ENCODE peak calls at places on chromosomes 2 and 18, in five cellular contexts. One of them, this sample, is unnamed.

GRCh38 chr18:56853961-56854360 is 202.8 kb downstream of the WDR7 start:
- DNase-seq in spleen: no peak
- DNase-seq in RWPE1: no peak
- DNase-seq in right atrium auricular region: no peak
- DNase-seq in GM06990: no peak
- DNase-seq in this sample: no peak

GRCh38 chr2:42342061-42342794 is 18.8 kb downstream of the COX7A2L start:
- DNase-seq in spleen: no peak
- DNase-seq in RWPE1: peak; percentile 67
- DNase-seq in right atrium auricular region: no peak
- DNase-seq in GM06990: no peak
- DNase-seq in this sample: peak; percentile 38

GRCh38 chr2:224887159-224887558 is 155.1 kb downstream of the DOCK10 start:
- DNase-seq in spleen: no peak
- DNase-seq in RWPE1: no peak
- DNase-seq in right atrium auricular region: no peak
- DNase-seq in GM06990: no peak
- DNase-seq in this sample: no peak

GRCh38 chr2:230824406-230824978 is 40.2 kb upstream of the ITM2C start:
- DNase-seq in spleen: no peak
- DNase-seq in RWPE1: peak; percentile 59
- DNase-seq in right atrium auricular region: no peak
- DNase-seq in GM06990: peak; percentile 62
- DNase-seq in this sample: peak; percentile 82

GRCh38 chr2:23900133-23900926 is 26.6 kb downstream of the ATAD2B start:
- DNase-seq in spleen: no peak
- DNase-seq in RWPE1: peak; percentile 11
- DNase-seq in right atrium auricular region: no peak
- DNase-seq in GM06990: no peak
- DNase-seq in this sample: no peak

GRCh38 chr2:56130463-56131070 is 53.2 kb upstream of the CCDC85A start:
- DNase-seq in spleen: no peak
- DNase-seq in RWPE1: peak; percentile 16
- DNase-seq in right atrium auricular region: no peak
- DNase-seq in GM06990: no peak
- DNase-seq in this sample: no peak

GRCh38 chr2:71631411-71631931 is 178.1 kb downstream of the DYSF start:
- DNase-seq in spleen: no peak
- DNase-seq in RWPE1: no peak
- DNase-seq in right atrium auricular region: no peak
- DNase-seq in GM06990: no peak
- DNase-seq in this sample: no peak

GRCh38 chr18:36592282-36592681 is 236.5 kb downstream of the TPGS2 start:
- DNase-seq in spleen: no peak
- DNase-seq in RWPE1: no peak
- DNase-seq in right atrium auricular region: peak; percentile 30
- DNase-seq in GM06990: no peak
- DNase-seq in this sample: no peak

GRCh38 chr18:73520229-73520628 is 627.4 kb downstream of the FBXO15 start:
- DNase-seq in spleen: no peak
- DNase-seq in RWPE1: no peak
- DNase-seq in right atrium auricular region: no peak
- DNase-seq in GM06990: no peak
- DNase-seq in this sample: no peak
- TF ChIP-seq CTCF in spleen: no peak
- TF ChIP-seq CTCF in RWPE1: no peak
- TF ChIP-seq CTCF in right atrium auricular region: no peak
- TF ChIP-seq CTCF in GM06990: no peak
- TF ChIP-seq CTCF in this sample: peak; percentile 4

GRCh38 chr2:27967076-27967475 is 76.5 kb downstream of the BABAM2 start:
- DNase-seq in spleen: no peak
- DNase-seq in RWPE1: no peak
- DNase-seq in right atrium auricular region: no peak
- DNase-seq in GM06990: no peak
- DNase-seq in this sample: no peak
- TF ChIP-seq CTCF in spleen: no peak
- TF ChIP-seq CTCF in RWPE1: no peak
- TF ChIP-seq CTCF in right atrium auricular region: no peak
- TF ChIP-seq CTCF in GM06990: no peak
- TF ChIP-seq CTCF in this sample: no peak

GRCh38 chr18:30999186-30999585 is 43.4 kb downstream of the DSC3 start:
- DNase-seq in spleen: no peak
- DNase-seq in RWPE1: no peak
- DNase-seq in right atrium auricular region: no peak
- DNase-seq in GM06990: no peak
- DNase-seq in this sample: no peak
- TF ChIP-seq CTCF in spleen: no peak
- TF ChIP-seq CTCF in RWPE1: no peak
- TF ChIP-seq CTCF in right atrium auricular region: no peak
- TF ChIP-seq CTCF in GM06990: peak; percentile 15
- TF ChIP-seq CTCF in this sample: no peak

GRCh38 chr2:79552653-79553052 is 39.8 kb downstream of the CTNNA2 start:
- DNase-seq in spleen: no peak
- DNase-seq in RWPE1: no peak
- DNase-seq in right atrium auricular region: no peak
- DNase-seq in GM06990: no peak
- DNase-seq in this sample: no peak
- TF ChIP-seq CTCF in spleen: no peak
- TF ChIP-seq CTCF in RWPE1: no peak
- TF ChIP-seq CTCF in right atrium auricular region: no peak
- TF ChIP-seq CTCF in GM06990: no peak
- TF ChIP-seq CTCF in this sample: no peak

GRCh38 chr2:74137651-74138050 is 10.1 kb downstream of the BOLA3 start:
- DNase-seq in spleen: no peak
- DNase-seq in RWPE1: no peak
- DNase-seq in right atrium auricular region: peak; percentile 50
- DNase-seq in GM06990: no peak
- DNase-seq in this sample: no peak

GRCh38 chr2:74138219-74138951 is 9.3 kb downstream of the BOLA3 start:
- DNase-seq in spleen: no peak
- DNase-seq in RWPE1: no peak
- DNase-seq in right atrium auricular region: peak; percentile 18
- DNase-seq in GM06990: no peak
- DNase-seq in this sample: no peak

GRCh38 chr2:74142340-74142739 is 5.4 kb downstream of the BOLA3 start:
- DNase-seq in spleen: no peak
- DNase-seq in RWPE1: no peak
- DNase-seq in right atrium auricular region: no peak
- DNase-seq in GM06990: no peak
- DNase-seq in this sample: no peak

GRCh38 chr2:74138952-74139323 is 8.8 kb downstream of the BOLA3 start:
- DNase-seq in spleen: no peak
- DNase-seq in RWPE1: no peak
- DNase-seq in right atrium auricular region: no peak
- DNase-seq in GM06990: no peak
- DNase-seq in this sample: no peak
- TF ChIP-seq CTCF in spleen: no peak
- TF ChIP-seq CTCF in RWPE1: no peak
- TF ChIP-seq CTCF in right atrium auricular region: no peak
- TF ChIP-seq CTCF in GM06990: peak; percentile 10
- TF ChIP-seq CTCF in this sample: no peak

GRCh38 chr18:60391571-60392226 is 19.1 kb upstream of the MC4R start:
- DNase-seq in spleen: no peak
- DNase-seq in RWPE1: no peak
- DNase-seq in right atrium auricular region: no peak
- DNase-seq in GM06990: no peak
- DNase-seq in this sample: no peak
- TF ChIP-seq CTCF in spleen: no peak
- TF ChIP-seq CTCF in RWPE1: no peak
- TF ChIP-seq CTCF in right atrium auricular region: no peak
- TF ChIP-seq CTCF in GM06990: no peak
- TF ChIP-seq CTCF in this sample: no peak

GRCh38 chr2:120770641-120771040 is 35.0 kb downstream of the GLI2 start:
- DNase-seq in spleen: peak; percentile 48
- DNase-seq in RWPE1: no peak
- DNase-seq in right atrium auricular region: no peak
- DNase-seq in GM06990: no peak
- DNase-seq in this sample: no peak

GRCh38 chr2:120771556-120772208 is 36.0 kb downstream of the GLI2 start:
- DNase-seq in spleen: peak; percentile 66
- DNase-seq in RWPE1: peak; percentile 27
- DNase-seq in right atrium auricular region: peak; percentile 80
- DNase-seq in GM06990: no peak
- DNase-seq in this sample: no peak

GRCh38 chr2:120771111-120771555 is 35.5 kb downstream of the GLI2 start:
- DNase-seq in spleen: peak; percentile 69
- DNase-seq in RWPE1: no peak
- DNase-seq in right atrium auricular region: no peak
- DNase-seq in GM06990: no peak
- DNase-seq in this sample: no peak

GRCh38 chr2:120773186-120773800 is 37.6 kb downstream of the GLI2 start:
- DNase-seq in spleen: peak; percentile 63
- DNase-seq in RWPE1: no peak
- DNase-seq in right atrium auricular region: no peak
- DNase-seq in GM06990: no peak
- DNase-seq in this sample: no peak

GRCh38 chr2:120772261-120772660 is 36.6 kb downstream of the GLI2 start:
- DNase-seq in spleen: peak; percentile 63
- DNase-seq in RWPE1: no peak
- DNase-seq in right atrium auricular region: no peak
- DNase-seq in GM06990: no peak
- DNase-seq in this sample: no peak
- TF ChIP-seq CTCF in spleen: no peak
- TF ChIP-seq CTCF in RWPE1: no peak
- TF ChIP-seq CTCF in right atrium auricular region: no peak
- TF ChIP-seq CTCF in GM06990: no peak
- TF ChIP-seq CTCF in this sample: no peak

DNA sequence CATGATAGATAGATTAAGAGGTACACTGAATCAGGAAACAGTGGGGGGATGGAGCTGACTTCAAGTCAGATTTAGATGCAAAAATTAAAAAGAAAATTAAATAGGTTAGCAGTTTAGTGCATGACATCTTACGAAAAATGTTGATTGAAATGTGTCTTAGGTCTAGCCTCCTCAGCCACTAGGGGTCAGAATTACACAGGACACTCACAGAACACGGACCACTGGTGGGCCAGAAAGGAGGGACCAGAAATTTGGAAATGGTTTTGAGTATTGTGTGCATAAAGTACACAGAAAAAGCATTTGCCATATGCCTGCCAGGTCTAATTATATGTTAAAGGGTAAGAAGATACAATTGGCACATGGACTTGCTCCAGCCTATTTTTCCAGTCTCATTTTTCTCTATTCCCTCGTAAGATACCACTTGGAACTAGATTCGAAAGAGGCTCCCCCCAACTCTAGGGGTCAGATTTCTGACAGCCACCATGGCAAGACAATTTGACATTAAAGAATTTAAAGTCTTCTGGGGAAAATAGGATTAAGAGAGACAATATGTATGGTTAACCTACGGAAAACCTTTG is 550.2 kb upstream of the SETBP1 start:
- DNase-seq in spleen: no peak
- DNase-seq in RWPE1: peak; percentile 12
- DNase-seq in right atrium auricular region: no peak
- DNase-seq in GM06990: no peak
- DNase-seq in this sample: peak; percentile 52
- TF ChIP-seq CTCF in spleen: peak; percentile 16
- TF ChIP-seq CTCF in RWPE1: peak; percentile 70
- TF ChIP-seq CTCF in right atrium auricular region: peak; percentile 77
- TF ChIP-seq CTCF in GM06990: peak; percentile 72
- TF ChIP-seq CTCF in this sample: peak; percentile 57

GRCh38 chr2:72712304-72712703 is 113.5 kb downstream of the EXOC6B start:
- DNase-seq in spleen: no peak
- DNase-seq in RWPE1: no peak
- DNase-seq in right atrium auricular region: no peak
- DNase-seq in GM06990: no peak
- DNase-seq in this sample: no peak

GRCh38 chr2:72710418-72711152 is 115.2 kb downstream of the EXOC6B start:
- DNase-seq in spleen: no peak
- DNase-seq in RWPE1: no peak
- DNase-seq in right atrium auricular region: no peak
- DNase-seq in GM06990: no peak
- DNase-seq in this sample: no peak

GRCh38 chr2:72712977-72713376 is 112.9 kb downstream of the EXOC6B start:
- DNase-seq in spleen: no peak
- DNase-seq in RWPE1: no peak
- DNase-seq in right atrium auricular region: no peak
- DNase-seq in GM06990: no peak
- DNase-seq in this sample: no peak

GRCh38 chr2:72718906-72719305 is 106.9 kb downstream of the EXOC6B start:
- DNase-seq in spleen: no peak
- DNase-seq in RWPE1: no peak
- DNase-seq in right atrium auricular region: no peak
- DNase-seq in GM06990: no peak
- DNase-seq in this sample: no peak

DNA sequence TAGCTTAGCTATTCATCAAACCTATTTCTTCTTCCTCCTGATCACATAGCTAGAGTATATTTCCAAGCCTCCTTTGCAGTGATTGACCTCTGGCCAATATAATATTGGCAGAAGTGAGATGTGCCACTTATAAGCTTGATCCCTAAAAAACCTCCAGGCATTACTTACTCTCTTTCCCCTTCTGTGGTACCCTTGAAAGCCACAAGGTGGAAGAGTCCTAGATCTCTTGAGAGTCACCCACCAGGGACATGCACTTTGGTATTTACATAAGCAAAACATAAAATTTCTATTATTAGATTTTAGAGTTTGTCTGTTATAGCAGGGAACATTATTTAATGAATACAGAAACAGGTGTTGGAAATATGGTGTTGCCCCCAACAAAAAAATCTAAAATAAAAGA is 112.0 kb downstream of the EXOC6B start:
- DNase-seq in spleen: no peak
- DNase-seq in RWPE1: no peak
- DNase-seq in right atrium auricular region: no peak
- DNase-seq in GM06990: no peak
- DNase-seq in this sample: no peak
- TF ChIP-seq CTCF in spleen: no peak
- TF ChIP-seq CTCF in RWPE1: no peak
- TF ChIP-seq CTCF in right atrium auricular region: no peak
- TF ChIP-seq CTCF in GM06990: no peak
- TF ChIP-seq CTCF in this sample: no peak

This sample was measured in GM13976.